ENCODE peak calls at places on chromosomes 12 and 14, in six cellular contexts. E, O, A, Q, C and G are unnamed samples.

GRCh38 chr14:63295231-63295685 is 23.5 kb downstream of the GPHB5 start:
- DNase-seq in E (no peak), O (no peak), A (no peak), Q (no peak), C (no peak), G (no peak)

GRCh38 chr12:71787574-71787973 is 32.9 kb downstream of the RAB21 start:
- DNase-seq in E (no peak), O (no peak), A (no peak), Q (no peak), C (no peak), G (no peak)

GRCh38 chr12:23686095-23686494 is 263.4 kb downstream of the SOX5 start:
- DNase-seq in E (no peak), O (no peak), A (no peak), Q (no peak), C (no peak), G (no peak)

GRCh38 chr12:121801601-121802484 is 2.0 kb upstream of the SETD1B start:
- DNase-seq in E (no peak), O (peak), A (no peak), Q (no peak), C (no peak), G (peak)

GRCh38 chr12:49231881-49232650 is 32.8 kb upstream of the TUBA1C start:
- DNase-seq in E (no peak), O (no peak), A (no peak), Q (no peak), C (no peak), G (peak)

GRCh38 chr12:124098887-124099286 is 125.9 kb downstream of the ZNF664 start:
- DNase-seq in E (no peak), O (no peak), A (no peak), Q (no peak), C (no peak), G (no peak)

GRCh38 chr12:27575099-27575779 is 51.2 kb downstream of the PPFIBP1 start:
- DNase-seq in E (no peak), O (no peak), A (no peak), Q (no peak), C (no peak), G (no peak)

GRCh38 chr12:15268927-15269552 is 47.8 kb upstream of the RERG start:
- DNase-seq in E (peak), O (no peak), A (peak), Q (peak), C (peak), G (peak)

GRCh38 chr12:115880238-115880637 is 397.3 kb downstream of the MED13L start:
- DNase-seq in E (no peak), O (no peak), A (no peak), Q (no peak), C (no peak), G (no peak)

GRCh38 chr14:42222924-42223471 is 616.3 kb downstream of the LRFN5 start:
- DNase-seq in E (no peak), O (no peak), A (no peak), Q (no peak), C (peak), G (no peak)

GRCh38 chr14:101502761-101503392 is 58.4 kb upstream of the DIO3 start:
- DNase-seq in E (no peak), O (peak), A (no peak), Q (peak), C (no peak), G (no peak)

GRCh38 chr12:7868391-7868790 is 4.3 kb downstream of the SLC2A14 start:
- DNase-seq in E (no peak), O (no peak), A (no peak), Q (no peak), C (no peak), G (no peak)

GRCh38 chr14:61586539-61587396 is 108.5 kb upstream of the HIF1A start:
- DNase-seq in E (no peak), O (no peak), A (no peak), Q (no peak), C (no peak), G (no peak)

GRCh38 chr14:44981198-44981597 is 19.2 kb downstream of the TOGARAM1 start:
- DNase-seq in E (no peak), O (no peak), A (no peak), Q (no peak), C (no peak), G (no peak)

GRCh38 chr12:3271146-3271545 is 194.0 kb downstream of the TSPAN9 start:
- DNase-seq in E (no peak), O (no peak), A (no peak), Q (no peak), C (no peak), G (no peak)

GRCh38 chr12:7907009-7907408 is 29.0 kb downstream of the SLC2A3 start:
- DNase-seq in E (peak), O (no peak), A (peak), Q (no peak), C (no peak), G (peak)

GRCh38 chr12:122944588-122944987 is 21.7 kb downstream of the ABCB9 start:
- DNase-seq in E (peak), O (no peak), A (peak), Q (no peak), C (no peak), G (no peak)

GRCh38 chr14:64566651-64567122 is 16.9 kb downstream of the PPP1R36 start:
- DNase-seq in E (no peak), O (no peak), A (no peak), Q (no peak), C (peak), G (no peak)

GRCh38 chr12:13342971-13343370 is 146.4 kb downstream of the EMP1 start:
- DNase-seq in E (no peak), O (no peak), A (no peak), Q (no peak), C (no peak), G (no peak)

GRCh38 chr12:66945189-66945817 is 266.4 kb upstream of the GRIP1 start:
- DNase-seq in E (no peak), O (no peak), A (peak), Q (no peak), C (no peak), G (no peak)

GRCh38 chr12:93824514-93825500 is 147.6 kb downstream of the CRADD start:
- DNase-seq in E (no peak), O (no peak), A (no peak), Q (no peak), C (no peak), G (no peak)

GRCh38 chr12:46264057-46264456 is 4.8 kb downstream of the SLC38A1 start:
- DNase-seq in E (no peak), O (no peak), A (no peak), Q (no peak), C (no peak), G (peak)

GRCh38 chr14:65179918-65180724 is 77.8 kb upstream of the MAX start:
- DNase-seq in E (peak), O (no peak), A (no peak), Q (peak), C (peak), G (no peak)

GRCh38 chr12:92255741-92256140 is 110.1 kb upstream of the BTG1 start:
- DNase-seq in E (no peak), O (no peak), A (no peak), Q (no peak), C (no peak), G (no peak)

GRCh38 chr12:126353604-126354003 is 1288.4 kb downstream of the AACS start:
- DNase-seq in E (no peak), O (no peak), A (no peak), Q (no peak), C (no peak), G (no peak)

GRCh38 chr12:57157588-57158173 is 10.3 kb upstream of the LRP1-AS start:
- DNase-seq in E (no peak), O (no peak), A (no peak), Q (no peak), C (no peak), G (no peak)

GRCh38 chr12:64091186-64091585 is 130.9 kb downstream of the KICS2 start:
- DNase-seq in E (no peak), O (no peak), A (no peak), Q (no peak), C (no peak), G (no peak)

GRCh38 chr12:92078167-92079053 is 67.2 kb downstream of the BTG1 start:
- DNase-seq in E (peak), O (no peak), A (no peak), Q (no peak), C (peak), G (peak)

GRCh38 chr12:28235017-28235416 is 44.8 kb downstream of the CCDC91 start:
- DNase-seq in E (no peak), O (no peak), A (no peak), Q (no peak), C (no peak), G (peak)

GRCh38 chr14:24243336-24243836 is 963 bp upstream of the TINF2 start:
- DNase-seq in E (no peak), O (no peak), A (no peak), Q (peak), C (no peak), G (no peak)

GRCh38 chr14:83133986-83134664 is 1600.5 kb upstream of the SEL1L start:
- DNase-seq in E (no peak), O (no peak), A (no peak), Q (no peak), C (no peak), G (no peak)

GRCh38 chr12:67650127-67650495 is 1.6 kb downstream of the DYRK2 start:
- DNase-seq in E (no peak), O (peak), A (peak), Q (no peak), C (no peak), G (no peak)

GRCh38 chr12:74685385-74685784 is 147.8 kb downstream of the ATXN7L3B start:
- DNase-seq in E (no peak), O (no peak), A (no peak), Q (no peak), C (no peak), G (no peak)

GRCh38 chr12:45050331-45050750 is 558 bp downstream of the DBX2 start:
- DNase-seq in E (no peak), O (peak), A (no peak), Q (no peak), C (no peak), G (no peak)

GRCh38 chr12:9910716-9911421 is 21.3 kb downstream of the CLEC2A start:
- DNase-seq in E (no peak), O (no peak), A (no peak), Q (no peak), C (no peak), G (no peak)

GRCh38 chr14:21191261-21191808 is 35.5 kb upstream of the OR5AU1 start:
- DNase-seq in E (no peak), O (no peak), A (no peak), Q (no peak), C (no peak), G (no peak)

GRCh38 chr14:104996032-104996431 is 10.4 kb downstream of the CLBA1 start:
- DNase-seq in E (no peak), O (no peak), A (no peak), Q (no peak), C (no peak), G (no peak)

GRCh38 chr12:88052686-88053085 is 23.5 kb upstream of the C12orf50 start:
- DNase-seq in E (peak), O (no peak), A (no peak), Q (no peak), C (no peak), G (peak)

DNA sequence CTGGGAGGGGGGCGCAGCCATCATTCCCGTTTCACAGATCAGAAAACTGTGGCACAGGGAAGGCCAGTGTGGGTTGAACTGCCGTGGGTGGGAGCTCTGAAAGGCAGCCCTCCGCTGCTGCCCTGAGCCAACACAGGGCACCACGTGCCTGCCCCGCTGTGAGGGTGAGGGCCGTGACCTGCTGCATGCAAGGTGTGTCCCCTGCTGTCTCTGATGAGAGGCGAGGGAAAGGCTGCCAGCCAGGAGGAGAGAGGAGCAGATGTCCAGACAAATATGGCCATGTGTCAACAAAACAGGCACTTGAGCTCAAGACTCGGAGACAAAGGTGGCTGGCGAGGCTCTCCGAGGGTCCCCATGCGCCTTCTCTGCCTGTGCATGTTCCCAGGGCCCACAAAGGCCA is 108.8 kb downstream of the RBM19 start:
- DNase-seq in E (no peak), O (no peak), A (no peak), Q (no peak), C (no peak), G (no peak)
- TF ChIP-seq POLR2A in E (no peak), O (no peak), A (no peak), Q (no peak), C (no peak), G (no peak)

GRCh38 chr14:54782803-54783659 is 119.6 kb downstream of the GCH1 start:
- DNase-seq in E (no peak), O (no peak), A (no peak), Q (peak), C (no peak), G (no peak)
- TF ChIP-seq POLR2A in E (no peak), O (no peak), A (no peak), Q (no peak), C (no peak), G (no peak)

DNA sequence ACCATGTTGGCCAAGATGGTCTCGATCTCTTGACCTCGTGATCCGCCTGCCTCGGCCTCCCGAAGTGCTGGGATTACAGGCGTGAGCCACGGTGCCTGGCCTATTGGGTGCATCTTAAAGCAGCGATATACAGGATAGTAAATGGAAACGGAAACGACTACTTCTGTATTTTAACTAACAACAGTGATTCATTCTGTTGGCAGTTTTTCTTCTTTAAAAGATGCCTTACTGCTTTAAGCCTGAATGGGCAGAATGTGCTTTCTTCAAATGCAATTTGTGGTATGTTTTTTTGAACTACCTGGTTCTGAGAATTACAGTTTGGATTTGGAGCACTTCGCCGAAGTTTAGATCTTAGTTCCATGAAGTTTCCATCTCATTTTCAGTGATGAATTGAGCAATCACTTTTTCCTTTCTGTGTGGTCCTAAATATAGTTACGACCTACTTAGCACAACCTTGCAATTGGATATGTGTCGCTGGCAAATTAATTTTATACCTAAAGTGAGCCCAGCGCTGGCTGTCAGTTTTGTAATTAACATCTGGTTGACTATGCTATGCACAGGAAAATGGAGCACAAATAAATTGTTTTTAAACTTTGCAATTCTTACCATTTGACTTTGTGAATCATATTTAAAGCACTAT is 53.6 kb upstream of the EIF5 start:
- DNase-seq in E (no peak), O (no peak), A (no peak), Q (no peak), C (no peak), G (no peak)
- TF ChIP-seq POLR2A in E (no peak), O (no peak), A (no peak), Q (no peak), C (no peak), G (no peak)

GRCh38 chr12:52010152-52010622 is 3.4 kb downstream of the TAMALIN start:
- DNase-seq in E (no peak), O (peak), A (no peak), Q (peak), C (peak), G (peak)
- TF ChIP-seq POLR2A in E (no peak), O (peak), A (no peak), Q (peak), C (no peak), G (no peak)

DNA sequence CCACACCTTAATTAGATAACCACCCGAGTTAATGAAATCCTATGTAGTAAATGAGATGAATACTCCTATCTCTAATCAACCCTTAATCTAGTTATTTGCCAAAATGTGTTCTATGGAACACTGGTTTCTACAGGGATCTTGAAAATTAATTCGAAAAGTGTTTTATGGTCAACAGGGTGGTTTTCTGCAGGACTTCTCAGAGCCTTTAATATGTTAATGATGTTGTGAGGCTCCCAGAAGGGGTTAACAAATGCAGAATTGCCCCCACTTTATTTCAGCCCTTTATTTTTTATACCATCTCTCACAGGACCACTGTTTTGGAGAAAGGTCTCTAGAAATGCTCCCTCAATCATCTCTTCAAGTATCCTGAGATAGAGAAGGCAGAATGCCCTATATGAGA is 153.1 kb upstream of the RPH3A start:
- DNase-seq in E (no peak), O (no peak), A (no peak), Q (no peak), C (no peak), G (no peak)
- TF ChIP-seq POLR2A in E (no peak), O (no peak), A (no peak), Q (no peak), C (no peak), G (no peak)

DNA sequence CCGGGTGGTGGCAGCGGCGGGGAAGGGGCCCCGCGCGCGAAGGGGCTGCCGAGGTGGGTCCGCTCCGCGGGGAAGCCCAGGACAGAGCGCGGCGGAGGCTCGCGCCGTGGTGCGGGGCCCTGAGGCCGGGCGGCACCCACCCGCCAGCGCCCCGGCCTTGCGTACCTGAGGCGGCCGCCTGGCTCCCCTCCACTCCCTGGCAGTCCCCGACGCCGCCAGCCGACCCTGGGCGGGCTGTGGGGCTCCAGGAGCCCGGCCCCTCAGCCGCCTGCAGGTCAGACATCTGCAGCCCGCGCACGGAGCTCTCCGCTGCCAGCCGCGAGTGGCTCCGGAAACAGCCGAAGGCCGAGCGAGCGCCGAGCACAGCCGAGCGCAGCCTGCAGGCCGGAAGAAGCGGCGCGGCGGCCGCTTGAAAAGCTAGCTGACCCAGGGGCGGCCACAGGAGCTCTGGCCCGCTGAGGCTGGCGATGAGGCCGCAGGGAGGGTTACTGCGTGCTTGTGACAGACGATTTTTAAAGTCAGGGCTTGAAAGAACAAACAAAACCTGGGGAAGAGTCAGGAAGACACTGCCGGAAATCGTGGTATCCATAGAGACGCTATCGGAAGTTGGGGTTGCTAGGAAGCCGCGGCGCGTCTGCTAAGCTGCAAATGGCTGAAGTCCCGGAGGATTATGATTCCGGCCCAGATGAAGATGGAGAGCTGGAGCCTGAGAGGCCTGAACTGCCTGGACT is at the start of the genes SAMD15 and TMED8:
- DNase-seq in E (peak), O (peak), A (peak), Q (peak), C (peak), G (peak)
- TF ChIP-seq POLR2A in E (peak), O (peak), A (peak), Q (peak), C (no peak), G (peak)

GRCh38 chr12:110249716-110250225 is 31.3 kb upstream of the ATP2A2 start:
- DNase-seq in E (no peak), O (no peak), A (peak), Q (no peak), C (no peak), G (no peak)
- TF ChIP-seq POLR2A in E (no peak), O (no peak), A (no peak), Q (no peak), C (no peak), G (no peak)

DNA sequence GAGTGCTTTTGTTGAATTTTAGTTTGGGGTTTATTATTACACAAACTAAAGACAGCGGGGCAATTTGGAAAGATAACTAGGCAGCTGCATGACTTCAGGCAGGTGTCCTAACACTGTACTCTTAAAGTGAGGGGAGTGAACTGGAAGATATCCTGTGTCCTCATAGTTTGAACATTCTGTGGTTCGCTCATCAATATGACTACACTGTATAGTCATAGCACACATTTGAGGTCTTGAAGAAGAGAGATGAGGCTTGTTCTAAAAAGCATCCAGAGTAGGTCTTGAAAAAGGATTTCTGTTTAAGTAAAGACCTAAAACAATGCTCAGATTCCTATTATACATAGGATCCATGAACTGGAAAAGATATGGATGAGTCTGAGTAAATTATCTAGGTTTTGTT is 1.8 kb upstream of the MAP3K9 start:
- DNase-seq in E (no peak), O (no peak), A (no peak), Q (no peak), C (no peak), G (no peak)
- TF ChIP-seq POLR2A in E (no peak), O (no peak), A (no peak), Q (no peak), C (no peak), G (no peak)

DNA sequence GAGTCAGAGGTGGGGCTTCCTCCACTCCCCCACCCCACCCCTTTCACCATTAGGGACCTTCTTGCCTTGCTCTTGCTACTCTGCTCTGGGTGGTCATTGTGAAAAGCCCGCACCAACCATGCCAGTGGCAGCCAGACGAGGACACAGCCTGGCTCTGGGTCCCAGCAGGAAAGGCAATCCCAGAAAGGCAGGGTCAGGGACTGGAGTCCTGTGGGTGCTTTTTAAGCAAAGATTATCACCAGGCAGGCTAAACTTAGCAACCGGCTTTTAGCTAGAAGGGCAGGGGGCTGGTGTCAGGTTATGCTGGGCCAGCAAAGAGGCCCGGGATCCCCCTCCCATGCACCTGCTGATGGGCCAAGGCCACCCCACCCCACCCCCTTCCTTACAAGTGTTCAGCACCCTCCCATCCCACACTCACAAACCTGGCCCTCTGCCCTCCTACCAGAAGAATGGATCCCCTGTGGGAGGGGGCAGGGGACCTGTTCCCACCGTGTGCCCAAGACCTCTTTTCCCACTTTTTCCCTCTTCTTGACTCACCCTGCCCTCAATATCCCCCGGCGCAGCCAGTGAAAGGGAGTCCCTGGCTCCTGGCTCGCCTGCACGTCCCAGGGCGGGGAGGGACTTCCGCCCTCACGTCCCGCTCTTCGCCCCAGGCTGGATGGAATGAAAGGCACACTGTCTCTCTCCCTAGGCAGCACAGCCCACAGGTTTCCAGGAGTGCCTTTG is 1.2 kb upstream of the GAPDH start:
- DNase-seq in E (no peak), O (peak), A (peak), Q (peak), C (no peak), G (peak)
- TF ChIP-seq POLR2A in E (peak), O (no peak), A (no peak), Q (no peak), C (no peak), G (peak)